ENCODE peak calls at places on chromosomes 5 and 9, in five cellular contexts. J is endothelial cell, X is COR-L47, Y is iris pigment epithelial cell, T is ecto neural progenitor cell. Z is an unnamed sample.

GRCh38 chr5:169939731-169940130 is 40.6 kb downstream of the INSYN2B start:
- DNase-seq in J (no peak), X (no peak), Y (no peak), T (no peak), Z (no peak)

GRCh38 chr5:139147743-139148079 is 50.5 kb downstream of the SIL1 start:
- DNase-seq in J (no peak), X (peak), Y (peak), T (no peak), Z (peak)

GRCh38 chr5:16992006-16992405 is 55.9 kb upstream of the MYO10 start:
- DNase-seq in J (no peak), X (no peak), Y (peak), T (no peak), Z (no peak)

GRCh38 chr9:131657890-131658752 is 81.8 kb downstream of the RAPGEF1 start:
- DNase-seq in J (no peak), X (no peak), Y (peak), T (no peak), Z (no peak)

GRCh38 chr5:134525687-134526482 is 415 bp downstream of the JADE2 start:
- DNase-seq in J (peak), X (peak), Y (peak), T (peak), Z (peak)

GRCh38 chr5:32223972-32224608 is 50.0 kb upstream of the GOLPH3 start:
- DNase-seq in J (no peak), X (no peak), Y (peak), T (no peak), Z (no peak)

GRCh38 chr9:128575469-128575868 is 23.1 kb downstream of the SPTAN1 start:
- DNase-seq in J (no peak), X (no peak), Y (peak), T (no peak), Z (peak)

GRCh38 chr5:89034588-89034987 is 151.6 kb upstream of the MEF2C start:
- DNase-seq in J (no peak), X (no peak), Y (peak), T (no peak), Z (no peak)

GRCh38 chr9:123465304-123465703 is 109.3 kb downstream of the CRB2 start:
- DNase-seq in J (no peak), X (no peak), Y (no peak), T (no peak), Z (no peak)

GRCh38 chr5:113807384-113808053 is 294.0 kb downstream of the YTHDC2 start:
- DNase-seq in J (no peak), X (no peak), Y (peak), T (peak), Z (peak)

Z was measured in NCI-H1092.